ENCODE peak calls at places on chromosomes 13 and 19, in seven cellular contexts. V is K562, U is tibial artery, D is mucosa of descending colon, H is sigmoid colon, G is thoracic aorta, B is fibroblast of lung. C is an unnamed sample. For H3K4me1, the result is how much of the 10 kb centered on the place peaks cover.

GRCh38 chr13:35283856-35284255 is 192.6 kb downstream of the MAB21L1 start:
- DNase-seq in B (peak), G (no peak), H (no peak), U (no peak), V (no peak), D (no peak), C (no peak)

GRCh38 chr19:39304701-39305571 is 8.7 kb downstream of the IFNL1 start:
- DNase-seq in B (no peak), U (no peak), G (no peak), V (peak), D (no peak), H (peak), C (no peak)

GRCh38 chr13:84208251-84208650 is 326.0 kb upstream of the SLITRK1 start:
- DNase-seq in B (no peak), D (no peak), H (no peak), G (no peak), U (no peak), V (no peak), C (no peak)

GRCh38 chr19:43781630-43782310 is 997 bp upstream of the KCNN4 start:
- DNase-seq in G (no peak), H (no peak), B (no peak), D (no peak), V (no peak), U (no peak), C (no peak)

GRCh38 chr13:51717786-51718398 is 86.1 kb downstream of the DHRS12 start:
- DNase-seq in D (no peak), V (no peak), G (no peak), H (no peak), U (no peak), B (no peak), C (no peak)

GRCh38 chr13:32426981-32427851 is 714 bp downstream of the N4BP2L1 start:
- DNase-seq in D (peak), G (no peak), V (no peak), H (peak), U (peak), B (peak), C (peak)

GRCh38 chr13:91045351-91046034 is 302.0 kb upstream of the MIR17HG start:
- DNase-seq in B (peak), G (no peak), H (no peak), U (no peak), D (no peak), V (peak), C (no peak)

GRCh38 chr13:86155756-86156155 is 356.5 kb upstream of the SLITRK6 start:
- DNase-seq in B (no peak), V (no peak), D (no peak), G (no peak), U (no peak), H (no peak), C (no peak)

GRCh38 chr13:35699805-35700204 is 223.3 kb upstream of the MAB21L1 start:
- DNase-seq in G (no peak), D (no peak), B (peak), V (no peak), H (peak), U (peak), C (no peak)

GRCh38 chr19:57096640-57097361 is 23.0 kb upstream of the USP29 start:
- DNase-seq in U (no peak), B (no peak), V (no peak), G (no peak), D (no peak), H (peak), C (no peak)

GRCh38 chr13:90918551-90918950 is 428.9 kb upstream of the MIR17HG start:
- DNase-seq in G (no peak), B (peak), V (no peak), H (no peak), U (no peak), D (no peak), C (no peak)

GRCh38 chr19:35559281-35559659 is 4.2 kb downstream of the ATP4A start:
- DNase-seq in D (no peak), H (no peak), V (no peak), U (no peak), B (no peak), G (no peak), C (no peak)

GRCh38 chr13:44768775-44769578 is 192.8 kb upstream of the TSC22D1 start:
- DNase-seq in U (no peak), H (no peak), D (no peak), V (no peak), G (no peak), B (peak), C (no peak)

GRCh38 chr13:25469179-25469545 is 97.4 kb downstream of the ATP8A2 start:
- DNase-seq in G (no peak), H (no peak), B (no peak), D (no peak), U (no peak), V (no peak), C (no peak)

GRCh38 chr13:30690282-30691188 is 44.8 kb upstream of the ALOX5AP start:
- DNase-seq in G (no peak), V (peak), D (peak), H (peak), B (peak), U (peak), C (peak)

GRCh38 chr19:52270266-52270885 is 989 bp downstream of the ZNF766 start:
- DNase-seq in H (no peak), U (no peak), B (peak), V (no peak), D (no peak), G (no peak), C (no peak)

GRCh38 chr13:59635591-59635990 is 528.1 kb downstream of the DIAPH3 start:
- DNase-seq in H (no peak), D (no peak), U (no peak), B (no peak), V (no peak), G (no peak), C (no peak)

GRCh38 chr19:18777725-18778389 is 13.2 kb downstream of the COMP start:
- DNase-seq in D (no peak), G (no peak), B (no peak), V (no peak), U (no peak), H (no peak), C (no peak)

GRCh38 chr19:28519950-28520861 is 692.7 kb downstream of the UQCRFS1 start:
- DNase-seq in V (no peak), D (no peak), B (peak), H (no peak), G (no peak), U (no peak), C (peak)

GRCh38 chr13:72284791-72285190 is 417.8 kb upstream of the DACH1 start:
- DNase-seq in B (peak), H (no peak), G (no peak), V (no peak), U (no peak), D (no peak), C (no peak)

GRCh38 chr19:54530866-54531265 is 28.2 kb downstream of the LAIR2 start:
- DNase-seq in V (no peak), B (no peak), H (no peak), U (no peak), G (no peak), D (no peak), C (no peak)

GRCh38 chr13:52025475-52026245 is 1.2 kb downstream of the UTP14C start:
- DNase-seq in D (no peak), B (no peak), G (no peak), V (no peak), H (no peak), U (no peak), C (no peak)

GRCh38 chr13:66562054-66562453 is 668.1 kb downstream of the PCDH9 start:
- DNase-seq in B (no peak), G (no peak), H (no peak), U (no peak), V (no peak), D (no peak), C (no peak)

GRCh38 chr19:32324631-32325215 is 20.7 kb upstream of the ZNF507 start:
- DNase-seq in V (no peak), G (no peak), H (no peak), U (no peak), B (no peak), D (no peak), C (no peak)

GRCh38 chr13:75621147-75621546 is 15.0 kb upstream of the LMO7 start:
- DNase-seq in H (no peak), U (no peak), G (no peak), B (peak), V (no peak), D (no peak), C (no peak)

GRCh38 chr19:45097776-45098520 is 5.0 kb downstream of the PPP1R37 start:
- DNase-seq in H (peak), B (peak), V (peak), G (no peak), D (no peak), U (peak), C (peak)

GRCh38 chr19:45297674-45298073 is 25.0 kb downstream of the CKM start:
- DNase-seq in D (no peak), B (no peak), H (no peak), G (no peak), V (no peak), U (no peak), C (no peak)

GRCh38 chr13:37617162-37617561 is 18.6 kb upstream of the POSTN start:
- DNase-seq in D (no peak), G (no peak), B (peak), H (no peak), U (no peak), V (no peak), C (no peak)

GRCh38 chr19:29841559-29842367 is 30.0 kb downstream of the CCNE1 start:
- DNase-seq in U (no peak), H (peak), D (no peak), G (no peak), B (peak), V (peak), C (no peak)

GRCh38 chr19:32830231-32831014 is 39.1 kb downstream of the SLC7A9 start:
- DNase-seq in V (no peak), D (no peak), U (no peak), H (no peak), B (peak), G (no peak), C (no peak)

GRCh38 chr13:113768018-113768905 is 9.2 kb downstream of the TMEM255B start:
- DNase-seq in D (no peak), H (peak), B (no peak), V (no peak), U (no peak), G (no peak), C (no peak)

GRCh38 chr19:7670150-7670784 is 1.4 kb downstream of the RETN start:
- DNase-seq in V (no peak), D (no peak), G (no peak), B (no peak), H (no peak), U (no peak), C (no peak)

DNA sequence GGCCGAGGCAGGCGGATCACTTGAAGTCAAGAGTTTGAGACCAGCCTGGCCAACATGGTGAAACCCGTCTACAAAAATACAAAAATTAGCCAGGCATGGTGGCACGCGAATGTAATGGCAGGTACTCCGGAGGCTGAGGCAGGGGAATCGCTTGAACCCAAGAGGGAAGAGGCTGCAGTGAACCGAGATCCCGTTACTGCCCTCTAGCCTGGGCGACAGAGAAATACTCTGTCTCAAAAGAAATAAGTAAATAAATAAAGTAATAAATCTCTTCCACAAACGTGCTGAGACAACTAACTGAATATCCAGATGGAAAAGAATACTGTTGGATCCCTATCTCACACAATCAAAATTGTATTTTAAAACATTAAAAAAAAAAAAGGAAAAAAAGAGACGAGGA is 807 bp upstream of the ZNF813 start:
- DNase-seq in H (no peak), V (no peak), G (no peak), B (no peak), U (no peak), D (no peak), C (no peak)
- TF ChIP-seq CTCF in H (no peak), V (no peak), G (no peak), B (no peak), U (no peak), D (no peak), C (no peak)

GRCh38 chr19:15246198-15246481 is 13.9 kb upstream of the EPHX3 start:
- DNase-seq in H (no peak), D (no peak), V (no peak), U (no peak), B (no peak), G (no peak), C (no peak)
- H3K4me1 ChIP-seq in H (under half), D (under half), V (under half), U (under half), B (under half), G (half or more), C (half or more)

GRCh38 chr19:50480281-50481111 is 3.8 kb upstream of the GARIN5A start:
- DNase-seq in D (no peak), U (no peak), B (no peak), V (no peak), G (no peak), H (no peak), C (no peak)

GRCh38 chr19:50477751-50478515 is 1.3 kb upstream of the GARIN5A start:
- DNase-seq in H (no peak), G (no peak), V (no peak), D (no peak), U (no peak), B (no peak), C (no peak)

GRCh38 chr19:50479761-50480251 is 3.2 kb upstream of the GARIN5A start:
- DNase-seq in D (no peak), U (no peak), G (no peak), B (no peak), H (no peak), V (no peak), C (no peak)

GRCh38 chr19:50476943-50477264 is 256 bp upstream of the GARIN5A start:
- DNase-seq in V (no peak), U (no peak), B (no peak), G (no peak), D (no peak), H (no peak), C (no peak)

DNA sequence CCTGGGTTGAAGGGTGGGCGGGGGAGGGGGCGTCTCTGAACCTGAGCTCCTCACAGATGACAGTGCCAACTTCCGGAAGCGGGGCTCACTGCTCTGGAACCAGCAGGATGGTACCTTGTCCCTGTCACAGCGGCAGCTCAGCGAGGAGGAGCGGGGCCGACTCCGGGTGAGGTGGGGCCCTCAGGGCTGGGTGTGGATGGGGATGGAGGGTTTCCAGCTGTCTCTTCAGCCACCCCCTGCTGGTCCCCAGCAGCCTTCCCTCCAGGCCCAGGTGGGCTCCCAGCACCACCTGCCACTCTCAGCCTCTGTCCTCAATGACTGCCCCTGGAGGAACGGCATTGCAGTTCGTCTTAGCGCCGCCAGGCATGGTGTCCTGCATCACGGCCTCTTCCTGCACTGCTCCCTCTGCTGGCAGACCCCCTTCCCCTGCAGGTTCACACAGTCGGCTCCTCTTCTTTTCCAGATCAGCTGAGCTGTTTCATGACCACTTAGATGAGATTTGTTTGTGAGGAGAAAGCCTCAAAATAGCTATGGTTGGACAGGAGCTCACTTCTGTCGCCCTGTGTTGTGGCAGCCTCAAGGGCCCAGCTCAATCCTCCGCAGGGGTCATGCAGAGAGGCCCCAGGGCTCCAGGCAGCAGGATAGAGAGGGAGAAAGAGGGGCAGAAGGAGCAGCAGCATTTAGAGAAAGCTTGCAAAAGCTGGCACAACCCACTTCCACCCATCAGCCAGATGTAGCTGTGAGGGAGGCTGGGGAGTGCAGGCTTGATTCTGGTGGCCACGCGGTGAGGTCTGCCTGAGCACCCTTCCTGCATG is 2.5 kb upstream of the GARIN5A start:
- DNase-seq in B (peak), G (no peak), U (no peak), H (no peak), D (no peak), V (peak), C (no peak)
- TF ChIP-seq CTCF in B (peak), G (peak), U (no peak), H (no peak), D (no peak), V (peak), C (peak)

GRCh38 chr19:1271528-1272422 is 2.6 kb downstream of the CIRBP start:
- DNase-seq in B (no peak), V (peak), H (peak), G (no peak), D (no peak), U (no peak), C (peak)

GRCh38 chr19:1269065-1269477 is at the start of gene CIRBP:
- DNase-seq in V (peak), G (peak), B (peak), U (peak), D (peak), H (peak), C (peak)

GRCh38 chr19:1269478-1270167 is 491 bp downstream of the CIRBP start:
- DNase-seq in G (peak), U (peak), V (peak), B (peak), D (peak), H (peak), C (peak)

GRCh38 chr19:1270854-1271527 is 1.9 kb downstream of the CIRBP start:
- DNase-seq in V (peak), G (no peak), B (no peak), H (no peak), D (no peak), U (no peak), C (no peak)

GRCh38 chr19:1270168-1270853 is 1.2 kb downstream of the CIRBP start:
- DNase-seq in U (no peak), D (peak), G (no peak), V (peak), H (no peak), B (no peak), C (peak)
- H3K4me1 ChIP-seq in U (under half), D (half or more), G (half or more), V (half or more), H (half or more), B (under half), C (half or more)

DNA sequence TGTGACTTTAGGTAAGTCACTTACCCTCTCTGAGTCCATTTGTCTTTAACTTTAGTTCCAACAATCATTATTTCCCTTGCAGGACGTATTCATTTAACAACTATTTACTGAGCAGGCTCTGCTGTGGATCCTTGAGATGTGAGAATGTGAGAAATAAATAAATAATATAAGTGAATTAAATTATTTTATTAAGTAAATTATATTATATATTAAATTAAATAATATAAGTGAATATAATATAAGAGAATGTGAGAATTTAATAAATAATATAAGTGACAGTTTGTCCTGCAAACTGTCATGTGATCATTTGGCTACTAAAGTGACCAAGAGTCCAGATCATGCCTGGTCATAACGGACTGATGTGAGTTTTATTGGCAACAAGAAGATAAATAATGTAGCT is 598 bp downstream of the OR2Z1 start:
- DNase-seq in V (no peak), U (no peak), H (no peak), D (no peak), G (no peak), B (no peak), C (no peak)
- TF ChIP-seq CTCF in V (no peak), U (no peak), H (no peak), D (no peak), G (no peak), B (no peak), C (no peak)

GRCh38 chr19:5958851-5959122 is 19.2 kb downstream of the RANBP3 start:
- DNase-seq in V (no peak), B (no peak), D (no peak), U (no peak), G (no peak), H (no peak), C (no peak)
- H3K4me1 ChIP-seq in V (half or more), B (under half), D (half or more), U (under half), G (half or more), H (half or more), C (half or more)

DNA sequence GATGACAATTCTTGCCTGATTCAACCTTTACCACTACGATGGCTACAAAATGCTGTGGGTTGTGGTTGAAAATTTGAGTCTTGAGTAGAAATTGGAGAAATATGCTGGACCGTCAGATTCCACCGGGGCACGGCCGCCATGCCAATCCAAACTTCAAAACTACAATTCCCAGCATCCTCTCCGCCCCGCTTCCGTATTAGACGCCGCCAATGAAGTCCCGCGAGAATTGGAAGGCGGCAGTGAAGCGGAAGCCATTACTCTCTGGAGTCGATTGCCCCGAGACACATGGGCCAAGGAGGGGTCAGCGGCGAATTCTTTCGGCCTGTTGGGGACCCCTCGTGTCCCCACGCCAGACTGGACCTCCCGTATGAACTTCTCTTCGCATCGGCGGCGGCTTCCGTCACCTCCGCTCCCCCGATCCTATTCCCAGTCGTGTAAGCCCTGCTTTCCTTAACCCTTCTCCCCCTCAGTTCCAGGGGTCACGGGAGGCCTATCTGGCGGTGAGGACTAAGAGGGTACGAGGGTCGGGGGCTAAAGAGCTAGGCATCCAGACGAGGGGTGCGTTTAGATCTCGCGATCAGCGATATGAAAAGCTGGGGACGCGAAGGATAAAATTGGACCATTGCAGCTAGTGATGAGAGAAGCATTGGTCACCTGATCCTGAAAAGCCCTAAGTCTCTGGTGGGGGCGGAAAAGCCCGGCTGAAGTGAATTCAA is at the start of gene ZNF317:
- DNase-seq in D (peak), H (peak), U (peak), G (peak), B (peak), V (peak), C (peak)
- TF ChIP-seq CTCF in D (no peak), H (no peak), U (no peak), G (no peak), B (no peak), V (no peak), C (no peak)

C was measured in gastrocnemius medialis.